ENCODE peak calls at places on chromosomes 3 and 15, in nine cellular contexts. S is psoas muscle; Q is HT1080; I is NCI-H1105; E is fibroblast of lung; N is NCI-H2081; B is stimulated activated CD4-positive, alpha-beta T cell treated with anti-CD3 and anti-CD28 coated beads, Interleukin-2, amount 100 ng/mL, for 48 hours; Y is right atrium auricular region; L is HS-5. D is an unnamed sample.

GRCh38 chr15:101088788-101089578 is 162.9 kb downstream of the CHSY1 start:
- DNase-seq in I (peak), Q (peak), N (peak), Y (no peak), L (no peak), S (peak), B (peak), E (peak), D (no peak)

GRCh38 chr3:117017135-117017990 is 307.8 kb downstream of the TUSC7 start:
- DNase-seq in S (no peak), E (no peak), N (no peak), Q (no peak), B (no peak), Y (no peak), I (no peak), L (no peak), D (no peak)

GRCh38 chr15:100731259-100732156 is 129.1 kb downstream of the ASB7 start:
- DNase-seq in I (no peak), S (no peak), Y (no peak), N (no peak), E (peak), Q (no peak), L (no peak), B (no peak), D (no peak)

GRCh38 chr3:162022931-162023330 is 526.3 kb downstream of the OTOL1 start:
- DNase-seq in N (peak), Y (no peak), Q (no peak), L (no peak), B (no peak), I (peak), S (no peak), E (no peak), D (no peak)

GRCh38 chr15:48945386-48945785 is 18.3 kb downstream of the SHC4 start:
- DNase-seq in Q (no peak), I (no peak), E (no peak), N (no peak), S (no peak), Y (no peak), L (no peak), B (no peak), D (no peak)

GRCh38 chr3:188267790-188268333 is 113.9 kb downstream of the LPP start:
- DNase-seq in I (no peak), L (no peak), Q (no peak), B (no peak), S (no peak), E (no peak), Y (no peak), N (no peak), D (no peak)

GRCh38 chr3:51710631-51711351 is 3.9 kb downstream of the GRM2 start:
- DNase-seq in I (no peak), B (no peak), E (no peak), Y (no peak), S (no peak), L (no peak), N (no peak), Q (peak), D (no peak)

GRCh38 chr15:37104413-37105392 is 4.4 kb upstream of the MEIS2 start:
- DNase-seq in L (no peak), Q (no peak), I (no peak), N (no peak), Y (no peak), E (peak), B (no peak), S (no peak), D (no peak)

GRCh38 chr3:59809750-59810444 is 760.1 kb upstream of the CFAP20DC start:
- DNase-seq in Q (peak), B (no peak), L (no peak), I (no peak), E (peak), S (no peak), N (peak), Y (no peak), D (no peak)

GRCh38 chr3:18740631-18741583 is 315.8 kb upstream of the SATB1 start:
- DNase-seq in L (no peak), E (no peak), S (no peak), Q (no peak), B (peak), I (no peak), Y (no peak), N (no peak), D (no peak)

GRCh38 chr15:100017140-100017539 is 283.9 kb upstream of the LYSMD4 start:
- DNase-seq in I (no peak), B (no peak), L (no peak), N (no peak), Q (no peak), S (no peak), E (no peak), Y (no peak), D (no peak)

GRCh38 chr3:129460572-129460971 is 20.5 kb downstream of the IFT122 start:
- DNase-seq in Y (no peak), I (no peak), L (no peak), N (no peak), E (no peak), B (no peak), S (no peak), Q (no peak), D (no peak)

GRCh38 chr3:23662079-23662617 is 143.6 kb upstream of the UBE2E1 start:
- DNase-seq in S (no peak), Q (no peak), N (no peak), I (no peak), Y (no peak), L (no peak), E (no peak), B (no peak), D (no peak)

GRCh38 chr3:18302517-18302916 is 122.6 kb downstream of the SATB1 start:
- DNase-seq in L (peak), I (no peak), Y (no peak), N (no peak), E (peak), B (no peak), Q (no peak), S (no peak), D (no peak)

GRCh38 chr3:99620077-99620476 is 18.3 kb upstream of the COL8A1 start:
- DNase-seq in I (no peak), N (no peak), Q (no peak), S (no peak), L (no peak), E (no peak), B (no peak), Y (no peak), D (no peak)

GRCh38 chr3:196867155-196867506 is 589 bp upstream of the SENP5 start:
- DNase-seq in N (peak), L (no peak), B (no peak), S (no peak), E (no peak), Y (no peak), Q (no peak), I (peak), D (no peak)

GRCh38 chr3:13880811-13881156 is 913 bp upstream of the WNT7A start:
- DNase-seq in S (no peak), Q (no peak), I (no peak), L (no peak), E (no peak), Y (no peak), B (no peak), N (no peak), D (no peak)

D was measured in NCI-H1417 treated with DMSO at 0.1 percent for 48 hours.